ENCODE peak calls at places on chromosomes 2 and 18, in ten cellular contexts. One of them, this sample, is unnamed.

GRCh38 chr2:878245-878930 is 72.3 kb upstream of the SNTG2 start:
- DNase-seq in hepatic stellate cell: no peak
- DNase-seq in NCI-H2081: no peak
- DNase-seq in CD4-positive, CD25-positive, alpha-beta regulatory T cell: no peak
- DNase-seq in stimulated activated effector memory CD8-positive, alpha-beta T cell treated with anti-CD3 and anti-CD28 coated beads, Interleukin-12 subunit alpha, Interleukin-12 subunit beta, amount 100 ng/mL, for 72 hours: no peak
- DNase-seq in GM23338: no peak
- DNase-seq in iris pigment epithelial cell: no peak
- DNase-seq in T-helper 2 cell: no peak
- DNase-seq in posterior vena cava: no peak
- DNase-seq in stimulated activated CD4-positive, alpha-beta T cell treated with anti-CD3 and anti-CD28 coated beads, Interleukin-1b, Interleukin-23, amount 100 ng/mL, for 48 hours: no peak
- DNase-seq in this sample: no peak

GRCh38 chr2:47035615-47036488 is 119.3 kb downstream of the STPG4 start:
- DNase-seq in hepatic stellate cell: no peak
- DNase-seq in stimulated activated effector memory CD8-positive, alpha-beta T cell treated with anti-CD3 and anti-CD28 coated beads, Interleukin-12 subunit alpha, Interleukin-12 subunit beta, amount 100 ng/mL, for 72 hours: no peak
- DNase-seq in GM23338: no peak
- DNase-seq in stimulated activated CD4-positive, alpha-beta T cell treated with anti-CD3 and anti-CD28 coated beads, Interleukin-1b, Interleukin-23, amount 100 ng/mL, for 48 hours: no peak
- DNase-seq in NCI-H2081: no peak
- DNase-seq in CD4-positive, CD25-positive, alpha-beta regulatory T cell: no peak
- DNase-seq in posterior vena cava: no peak
- DNase-seq in iris pigment epithelial cell: no peak
- DNase-seq in T-helper 2 cell: no peak
- DNase-seq in this sample: peak

GRCh38 chr2:145807978-145808377 is 1288.1 kb upstream of the ZEB2 start:
- DNase-seq in NCI-H2081: no peak
- DNase-seq in posterior vena cava: no peak
- DNase-seq in hepatic stellate cell: peak
- DNase-seq in iris pigment epithelial cell: peak
- DNase-seq in CD4-positive, CD25-positive, alpha-beta regulatory T cell: no peak
- DNase-seq in stimulated activated effector memory CD8-positive, alpha-beta T cell treated with anti-CD3 and anti-CD28 coated beads, Interleukin-12 subunit alpha, Interleukin-12 subunit beta, amount 100 ng/mL, for 72 hours: no peak
- DNase-seq in GM23338: no peak
- DNase-seq in stimulated activated CD4-positive, alpha-beta T cell treated with anti-CD3 and anti-CD28 coated beads, Interleukin-1b, Interleukin-23, amount 100 ng/mL, for 48 hours: no peak
- DNase-seq in T-helper 2 cell: no peak
- DNase-seq in this sample: peak

GRCh38 chr2:215685218-215685962 is 249.5 kb upstream of the FN1 start:
- DNase-seq in GM23338: no peak
- DNase-seq in hepatic stellate cell: no peak
- DNase-seq in stimulated activated CD4-positive, alpha-beta T cell treated with anti-CD3 and anti-CD28 coated beads, Interleukin-1b, Interleukin-23, amount 100 ng/mL, for 48 hours: no peak
- DNase-seq in posterior vena cava: no peak
- DNase-seq in NCI-H2081: no peak
- DNase-seq in iris pigment epithelial cell: no peak
- DNase-seq in T-helper 2 cell: no peak
- DNase-seq in CD4-positive, CD25-positive, alpha-beta regulatory T cell: no peak
- DNase-seq in stimulated activated effector memory CD8-positive, alpha-beta T cell treated with anti-CD3 and anti-CD28 coated beads, Interleukin-12 subunit alpha, Interleukin-12 subunit beta, amount 100 ng/mL, for 72 hours: no peak
- DNase-seq in this sample: no peak

GRCh38 chr2:8851811-8852560 is 14.6 kb upstream of the KIDINS220 start:
- DNase-seq in hepatic stellate cell: no peak
- DNase-seq in stimulated activated effector memory CD8-positive, alpha-beta T cell treated with anti-CD3 and anti-CD28 coated beads, Interleukin-12 subunit alpha, Interleukin-12 subunit beta, amount 100 ng/mL, for 72 hours: no peak
- DNase-seq in CD4-positive, CD25-positive, alpha-beta regulatory T cell: no peak
- DNase-seq in GM23338: peak
- DNase-seq in NCI-H2081: no peak
- DNase-seq in T-helper 2 cell: no peak
- DNase-seq in stimulated activated CD4-positive, alpha-beta T cell treated with anti-CD3 and anti-CD28 coated beads, Interleukin-1b, Interleukin-23, amount 100 ng/mL, for 48 hours: no peak
- DNase-seq in iris pigment epithelial cell: no peak
- DNase-seq in posterior vena cava: no peak
- DNase-seq in this sample: peak

GRCh38 chr18:34990571-34990970 is 50.6 kb upstream of the MAPRE2 start:
- DNase-seq in hepatic stellate cell: no peak
- DNase-seq in stimulated activated effector memory CD8-positive, alpha-beta T cell treated with anti-CD3 and anti-CD28 coated beads, Interleukin-12 subunit alpha, Interleukin-12 subunit beta, amount 100 ng/mL, for 72 hours: no peak
- DNase-seq in iris pigment epithelial cell: peak
- DNase-seq in GM23338: no peak
- DNase-seq in NCI-H2081: no peak
- DNase-seq in T-helper 2 cell: no peak
- DNase-seq in stimulated activated CD4-positive, alpha-beta T cell treated with anti-CD3 and anti-CD28 coated beads, Interleukin-1b, Interleukin-23, amount 100 ng/mL, for 48 hours: no peak
- DNase-seq in posterior vena cava: no peak
- DNase-seq in CD4-positive, CD25-positive, alpha-beta regulatory T cell: no peak
- DNase-seq in this sample: peak

GRCh38 chr2:65576861-65577601 is 144.6 kb upstream of the SPRED2 start:
- DNase-seq in NCI-H2081: no peak
- DNase-seq in T-helper 2 cell: no peak
- DNase-seq in CD4-positive, CD25-positive, alpha-beta regulatory T cell: no peak
- DNase-seq in GM23338: peak
- DNase-seq in stimulated activated effector memory CD8-positive, alpha-beta T cell treated with anti-CD3 and anti-CD28 coated beads, Interleukin-12 subunit alpha, Interleukin-12 subunit beta, amount 100 ng/mL, for 72 hours: no peak
- DNase-seq in stimulated activated CD4-positive, alpha-beta T cell treated with anti-CD3 and anti-CD28 coated beads, Interleukin-1b, Interleukin-23, amount 100 ng/mL, for 48 hours: no peak
- DNase-seq in hepatic stellate cell: peak
- DNase-seq in iris pigment epithelial cell: peak
- DNase-seq in posterior vena cava: no peak
- DNase-seq in this sample: peak

GRCh38 chr2:215417400-215417951 is 18.4 kb downstream of the FN1 start:
- DNase-seq in posterior vena cava: no peak
- DNase-seq in NCI-H2081: no peak
- DNase-seq in GM23338: no peak
- DNase-seq in stimulated activated effector memory CD8-positive, alpha-beta T cell treated with anti-CD3 and anti-CD28 coated beads, Interleukin-12 subunit alpha, Interleukin-12 subunit beta, amount 100 ng/mL, for 72 hours: no peak
- DNase-seq in T-helper 2 cell: no peak
- DNase-seq in iris pigment epithelial cell: no peak
- DNase-seq in CD4-positive, CD25-positive, alpha-beta regulatory T cell: no peak
- DNase-seq in stimulated activated CD4-positive, alpha-beta T cell treated with anti-CD3 and anti-CD28 coated beads, Interleukin-1b, Interleukin-23, amount 100 ng/mL, for 48 hours: no peak
- DNase-seq in hepatic stellate cell: no peak
- DNase-seq in this sample: peak

GRCh38 chr18:23243178-23243577 is 107.9 kb downstream of the CABLES1 start:
- DNase-seq in NCI-H2081: peak
- DNase-seq in hepatic stellate cell: no peak
- DNase-seq in T-helper 2 cell: no peak
- DNase-seq in stimulated activated CD4-positive, alpha-beta T cell treated with anti-CD3 and anti-CD28 coated beads, Interleukin-1b, Interleukin-23, amount 100 ng/mL, for 48 hours: no peak
- DNase-seq in GM23338: peak
- DNase-seq in stimulated activated effector memory CD8-positive, alpha-beta T cell treated with anti-CD3 and anti-CD28 coated beads, Interleukin-12 subunit alpha, Interleukin-12 subunit beta, amount 100 ng/mL, for 72 hours: no peak
- DNase-seq in posterior vena cava: no peak
- DNase-seq in CD4-positive, CD25-positive, alpha-beta regulatory T cell: no peak
- DNase-seq in iris pigment epithelial cell: no peak
- DNase-seq in this sample: no peak

This sample was measured in fibroblast of villous mesenchyme.